ENCODE peak calls at places on chromosomes 6 and 20, in four cellular contexts. N is activated CD4-positive, alpha-beta memory T cell treated with anti-CD3 and anti-CD28 coated beads, Interleukin-2, amount 10 ng/mL, durations not matched to agents 7 days and 5 days; U is non-pigmented ciliary epithelial cell; I is fibroblast of lung. O is an unnamed sample.

GRCh38 chr20:24993337-24994185 is 1.0 kb upstream of the APMAP start:
- DNase-seq in U (no peak), N (no peak), I (peak), O (no peak)

GRCh38 chr6:294656-295565 is 2.6 kb downstream of the DUSP22 start:
- DNase-seq in N (no peak), U (no peak), I (no peak), O (no peak)

GRCh38 chr6:3809982-3810381 is 39.2 kb upstream of the FAM50B start:
- DNase-seq in N (no peak), U (no peak), I (no peak), O (no peak)

GRCh38 chr20:25461281-25461650 is 53.8 kb downstream of the GINS1 start:
- DNase-seq in N (no peak), I (no peak), U (no peak), O (no peak)

GRCh38 chr6:127939442-127940066 is 38.7 kb upstream of the THEMIS start:
- DNase-seq in N (no peak), U (no peak), I (peak), O (no peak)

GRCh38 chr6:50922579-50923525 is 104.2 kb downstream of the TFAP2B start:
- DNase-seq in I (peak), U (peak), N (no peak), O (no peak)

GRCh38 chr6:169780571-169781091 is 29.2 kb downstream of the ERMARD start:
- DNase-seq in U (peak), I (peak), N (no peak), O (no peak)

GRCh38 chr6:113995632-113996031 is 24.7 kb upstream of the HDAC2 start:
- DNase-seq in U (peak), N (no peak), I (peak), O (no peak)

GRCh38 chr6:125749864-125750691 is 646 bp downstream of the HEY2 start:
- DNase-seq in N (no peak), U (no peak), I (no peak), O (peak)

GRCh38 chr6:133945158-133945557 is 7.9 kb upstream of the TBPL1 start:
- DNase-seq in N (no peak), U (no peak), I (no peak), O (no peak)

GRCh38 chr6:92767101-92767500 is 652.3 kb downstream of the EPHA7 start:
- DNase-seq in I (no peak), U (no peak), N (no peak), O (no peak)